ENCODE peak calls at places on chromosomes 13 and 19, in five cellular contexts. W, C, E, Y and S are unnamed samples.

GRCh38 chr13:41660426-41660825 is 203.1 kb downstream of the RGCC start:
- DNase-seq in W (no peak), C (no peak), E (no peak), Y (no peak), S (no peak)

GRCh38 chr19:47839411-47839810 is 17.7 kb downstream of the CRX start:
- DNase-seq in W (no peak), C (no peak), E (no peak), Y (no peak), S (no peak)

GRCh38 chr13:75432045-75432444 is 49.9 kb downstream of the TBC1D4 start:
- DNase-seq in W (no peak), C (no peak), E (no peak), Y (peak), S (no peak)

GRCh38 chr19:18843960-18844359 is 12.2 kb downstream of the UPF1 start:
- DNase-seq in W (no peak), C (no peak), E (no peak), Y (peak), S (no peak)

GRCh38 chr13:113432509-113433270 is 20.6 kb downstream of the ADPRHL1 start:
- DNase-seq in W (no peak), C (no peak), E (no peak), Y (no peak), S (no peak)

GRCh38 chr19:17659996-17660395 is 28.2 kb downstream of the UNC13A start:
- DNase-seq in W (no peak), C (no peak), E (no peak), Y (no peak), S (no peak)

GRCh38 chr13:79870766-79871165 is 389.8 kb downstream of the NDFIP2 start:
- DNase-seq in W (no peak), C (no peak), E (no peak), Y (no peak), S (peak)

GRCh38 chr19:48963371-48964204 is 1.5 kb upstream of the FTL start:
- DNase-seq in W (peak), C (peak), E (peak), Y (peak), S (peak)

GRCh38 chr19:12665281-12665573 is 1.3 kb downstream of the MAN2B1 start:
- DNase-seq in W (peak), C (peak), E (no peak), Y (no peak), S (no peak)

GRCh38 chr13:51221108-51221507 is 1.1 kb upstream of the FAM124A start:
- DNase-seq in W (no peak), C (no peak), E (no peak), Y (no peak), S (no peak)

GRCh38 chr19:4172861-4173473 is 9.4 kb downstream of the SIRT6 start:
- DNase-seq in W (peak), C (peak), E (peak), Y (peak), S (peak)

GRCh38 chr19:38988632-38989031 is 13.1 kb upstream of the FBXO17 start:
- DNase-seq in W (no peak), C (no peak), E (no peak), Y (no peak), S (no peak)
- H3K4me3 ChIP-seq in W (no peak), C (no peak), E (no peak), Y (no peak), S (no peak)

GRCh38 chr19:1063909-1064660 is 2.9 kb upstream of the ARHGAP45 start:
- DNase-seq in W (peak), C (no peak), E (no peak), Y (no peak), S (no peak)

GRCh38 chr19:1065606-1066109 is 1.3 kb upstream of the ARHGAP45 start:
- DNase-seq in W (peak), C (no peak), E (no peak), Y (no peak), S (peak)

GRCh38 chr19:1066251-1066747 is 668 bp upstream of the ARHGAP45 start:
- DNase-seq in W (peak), C (no peak), E (no peak), Y (no peak), S (no peak)

GRCh38 chr19:1063030-1063908 is 3.7 kb upstream of the ARHGAP45 start:
- DNase-seq in W (peak), C (no peak), E (no peak), Y (no peak), S (peak)

GRCh38 chr19:1064661-1065605 is 2.0 kb upstream of the ARHGAP45 start:
- DNase-seq in W (peak), C (peak), E (no peak), Y (peak), S (peak)
- H3K4me3 ChIP-seq in W (no peak), C (no peak), E (no peak), Y (no peak), S (no peak)

GRCh38 chr13:20616059-20616797 is 49.3 kb downstream of the IFT88 start:
- DNase-seq in W (no peak), C (no peak), E (no peak), Y (peak), S (peak)
- H3K4me3 ChIP-seq in W (no peak), C (no peak), E (no peak), Y (no peak), S (no peak)

DNA sequence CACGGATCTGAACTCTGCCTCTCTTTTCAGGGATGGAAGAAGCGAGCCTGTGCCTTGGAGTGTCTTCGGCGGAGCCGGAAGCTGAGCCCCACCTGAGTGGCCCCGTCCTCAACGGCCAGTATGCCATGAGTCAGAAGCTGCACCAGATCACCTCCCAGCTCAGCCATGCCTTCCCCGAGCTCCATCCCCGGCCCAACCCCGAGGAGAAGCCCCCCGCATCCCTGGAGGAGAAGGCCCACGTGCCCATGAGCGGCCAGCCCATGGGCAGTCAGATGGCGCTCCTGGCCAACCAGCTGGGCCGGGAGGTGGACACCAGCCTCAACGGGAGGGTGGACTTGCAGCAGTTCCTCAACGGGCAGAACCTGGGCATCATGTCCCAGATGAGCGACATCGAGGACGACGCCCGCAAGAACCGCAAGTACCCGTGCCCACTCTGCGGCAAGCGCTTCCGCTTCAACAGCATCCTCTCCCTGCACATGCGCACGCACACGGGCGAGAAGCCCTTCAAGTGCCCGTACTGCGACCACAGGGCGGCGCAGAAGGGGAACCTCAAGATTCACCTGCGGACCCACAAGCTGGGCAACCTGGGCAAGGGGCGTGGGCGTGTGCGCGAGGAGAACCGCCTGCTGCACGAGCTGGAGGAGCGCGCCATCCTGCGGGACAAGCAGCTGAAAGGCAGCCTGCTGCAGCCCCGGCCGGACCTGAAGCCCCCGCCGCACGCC is 71.5 kb downstream of the ZNF536 start:
- DNase-seq in W (no peak), C (no peak), E (no peak), Y (no peak), S (no peak)
- H3K4me3 ChIP-seq in W (no peak), C (no peak), E (no peak), Y (no peak), S (no peak)

DNA sequence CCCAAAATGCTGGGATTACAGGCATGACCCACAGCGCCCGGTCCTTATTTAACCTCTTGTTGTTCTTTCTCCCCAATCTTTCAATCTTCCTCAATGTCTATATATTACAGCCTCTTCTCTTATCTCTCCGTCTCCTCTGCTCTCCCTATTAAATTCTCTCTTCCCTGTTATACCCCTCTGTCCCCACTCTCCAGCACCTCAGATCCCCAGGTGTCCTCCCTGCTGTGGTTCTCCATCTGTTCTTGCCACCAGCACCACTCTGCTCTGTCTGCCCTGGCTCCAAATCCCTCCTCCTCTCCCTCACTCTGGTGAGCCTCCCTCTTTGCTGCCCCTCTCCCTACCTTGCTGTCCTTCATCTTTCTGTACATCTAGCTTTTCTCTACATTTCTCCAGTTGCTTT is 1.1 kb downstream of the ZNF600 start:
- DNase-seq in W (no peak), C (no peak), E (no peak), Y (no peak), S (no peak)
- H3K4me3 ChIP-seq in W (no peak), C (peak), E (no peak), Y (no peak), S (peak)

GRCh38 chr19:42290136-42290522 is 11.8 kb upstream of the PRR19 start:
- DNase-seq in W (no peak), C (no peak), E (no peak), Y (no peak), S (no peak)
- H3K4me3 ChIP-seq in W (no peak), C (no peak), E (no peak), Y (no peak), S (no peak)

GRCh38 chr13:43985437-43986051 is 105.8 kb downstream of the LACC1 start:
- DNase-seq in W (no peak), C (no peak), E (no peak), Y (no peak), S (no peak)

GRCh38 chr13:43990829-43991228 is 111.1 kb downstream of the LACC1 start:
- DNase-seq in W (no peak), C (no peak), E (no peak), Y (no peak), S (no peak)

GRCh38 chr13:43986395-43986794 is 106.7 kb downstream of the LACC1 start:
- DNase-seq in W (no peak), C (no peak), E (no peak), Y (no peak), S (no peak)

GRCh38 chr13:43990021-43990420 is 110.3 kb downstream of the LACC1 start:
- DNase-seq in W (no peak), C (no peak), E (no peak), Y (no peak), S (no peak)

GRCh38 chr13:43988302-43988701 is 108.6 kb downstream of the LACC1 start:
- DNase-seq in W (no peak), C (no peak), E (no peak), Y (peak), S (peak)
- H3K4me3 ChIP-seq in W (no peak), C (no peak), E (no peak), Y (no peak), S (no peak)

GRCh38 chr13:110387451-110388140 is 80.5 kb downstream of the COL4A2 start:
- DNase-seq in W (peak), C (peak), E (no peak), Y (peak), S (peak)
- H3K4me3 ChIP-seq in W (peak), C (peak), E (no peak), Y (peak), S (peak)

GRCh38 chr13:83880275-83881027 is 1.8 kb downstream of the SLITRK1 start:
- DNase-seq in W (no peak), C (no peak), E (no peak), Y (no peak), S (no peak)
- H3K4me3 ChIP-seq in W (no peak), C (no peak), E (no peak), Y (no peak), S (no peak)